ENCODE peak calls at places on chromosomes 3 and 15, in five cellular contexts. One of them, this sample, is unnamed.

GRCh38 chr3:97793415-97794019 is 28.3 kb upstream of the CRYBG3 start:
- DNase-seq in ecto neural progenitor cell: no peak
- DNase-seq in NCI-H2107: peak; percentile 54
- DNase-seq in sciatic nerve: no peak
- DNase-seq in HT1080: peak; percentile 54
- DNase-seq in this sample: peak; percentile 43

GRCh38 chr15:33311312-33311971 is 675 bp downstream of the RYR3 start:
- DNase-seq in HT1080: no peak
- DNase-seq in sciatic nerve: no peak
- DNase-seq in ecto neural progenitor cell: peak; percentile 59
- DNase-seq in NCI-H2107: no peak
- DNase-seq in this sample: no peak

GRCh38 chr3:159928692-159929091 is 59.9 kb upstream of the IL12A start:
- DNase-seq in sciatic nerve: no peak
- DNase-seq in ecto neural progenitor cell: no peak
- DNase-seq in HT1080: peak; percentile 100
- DNase-seq in NCI-H2107: no peak
- DNase-seq in this sample: no peak

GRCh38 chr15:42919308-42919707 is 1.3 kb downstream of the TTBK2 start:
- DNase-seq in HT1080: no peak
- DNase-seq in ecto neural progenitor cell: no peak
- DNase-seq in NCI-H2107: no peak
- DNase-seq in sciatic nerve: no peak
- DNase-seq in this sample: no peak

GRCh38 chr15:91141102-91141501 is 41.0 kb downstream of the SV2B start:
- DNase-seq in ecto neural progenitor cell: no peak
- DNase-seq in HT1080: no peak
- DNase-seq in NCI-H2107: no peak
- DNase-seq in sciatic nerve: no peak
- DNase-seq in this sample: no peak

GRCh38 chr3:11690863-11691833 is 47.4 kb upstream of the VGLL4 start:
- DNase-seq in NCI-H2107: no peak
- DNase-seq in ecto neural progenitor cell: no peak
- DNase-seq in HT1080: peak; percentile 38
- DNase-seq in sciatic nerve: no peak
- DNase-seq in this sample: no peak

GRCh38 chr3:169058681-169059080 is 604.8 kb downstream of the MECOM start:
- DNase-seq in sciatic nerve: no peak
- DNase-seq in NCI-H2107: no peak
- DNase-seq in HT1080: no peak
- DNase-seq in ecto neural progenitor cell: no peak
- DNase-seq in this sample: no peak

GRCh38 chr3:52119826-52120225 is 34.4 kb downstream of the POC1A start:
- DNase-seq in NCI-H2107: no peak
- DNase-seq in ecto neural progenitor cell: no peak
- DNase-seq in sciatic nerve: no peak
- DNase-seq in HT1080: no peak
- DNase-seq in this sample: no peak

GRCh38 chr15:65266469-65266868 is 20.2 kb downstream of the PARP16 start:
- DNase-seq in NCI-H2107: no peak
- DNase-seq in HT1080: no peak
- DNase-seq in sciatic nerve: no peak
- DNase-seq in ecto neural progenitor cell: no peak
- DNase-seq in this sample: no peak

GRCh38 chr3:4988815-4989648 is 9.8 kb downstream of the BHLHE40 start:
- DNase-seq in ecto neural progenitor cell: no peak
- DNase-seq in HT1080: no peak
- DNase-seq in NCI-H2107: no peak
- DNase-seq in sciatic nerve: no peak
- DNase-seq in this sample: no peak

GRCh38 chr15:63035253-63035652 is 7.3 kb upstream of the TPM1 start:
- DNase-seq in NCI-H2107: no peak
- DNase-seq in HT1080: no peak
- DNase-seq in sciatic nerve: no peak
- DNase-seq in ecto neural progenitor cell: no peak
- DNase-seq in this sample: no peak

GRCh38 chr3:46639221-46639620 is 26.9 kb downstream of the FAM240A start:
- DNase-seq in sciatic nerve: no peak
- DNase-seq in HT1080: no peak
- DNase-seq in ecto neural progenitor cell: no peak
- DNase-seq in NCI-H2107: no peak
- DNase-seq in this sample: no peak

GRCh38 chr3:73508330-73508954 is 116.3 kb downstream of the PDZRN3 start:
- DNase-seq in ecto neural progenitor cell: no peak
- DNase-seq in HT1080: peak; percentile 20
- DNase-seq in NCI-H2107: peak; percentile 29
- DNase-seq in sciatic nerve: no peak
- DNase-seq in this sample: no peak

GRCh38 chr15:75761446-75762356 is 49.1 kb upstream of the CSPG4 start:
- DNase-seq in sciatic nerve: no peak
- DNase-seq in NCI-H2107: no peak
- DNase-seq in HT1080: no peak
- DNase-seq in ecto neural progenitor cell: no peak
- DNase-seq in this sample: no peak

GRCh38 chr3:7503431-7503830 is 642.5 kb downstream of the GRM7 start:
- DNase-seq in NCI-H2107: no peak
- DNase-seq in sciatic nerve: no peak
- DNase-seq in ecto neural progenitor cell: no peak
- DNase-seq in HT1080: no peak
- DNase-seq in this sample: no peak

GRCh38 chr15:88300861-88301260 is 44.3 kb upstream of the NTRK3 start:
- DNase-seq in NCI-H2107: no peak
- DNase-seq in HT1080: no peak
- DNase-seq in sciatic nerve: no peak
- DNase-seq in ecto neural progenitor cell: no peak
- DNase-seq in this sample: no peak

GRCh38 chr3:58180099-58180880 is 30.5 kb downstream of the DNASE1L3 start:
- DNase-seq in ecto neural progenitor cell: no peak
- DNase-seq in HT1080: no peak
- DNase-seq in sciatic nerve: no peak
- DNase-seq in NCI-H2107: no peak
- DNase-seq in this sample: no peak

GRCh38 chr3:139505829-139506386 is 29.6 kb upstream of the RBP2 start:
- DNase-seq in NCI-H2107: no peak
- DNase-seq in HT1080: no peak
- DNase-seq in ecto neural progenitor cell: no peak
- DNase-seq in sciatic nerve: no peak
- DNase-seq in this sample: no peak

GRCh38 chr3:107235923-107236315 is 141.3 kb upstream of the CCDC54 start:
- DNase-seq in ecto neural progenitor cell: peak; percentile 53
- DNase-seq in HT1080: peak; percentile 86
- DNase-seq in NCI-H2107: peak; percentile 65
- DNase-seq in sciatic nerve: no peak
- DNase-seq in this sample: peak; percentile 48

GRCh38 chr3:124397088-124397487 is 333.2 kb upstream of the UMPS start:
- DNase-seq in sciatic nerve: no peak
- DNase-seq in HT1080: no peak
- DNase-seq in NCI-H2107: no peak
- DNase-seq in ecto neural progenitor cell: no peak
- DNase-seq in this sample: no peak

GRCh38 chr3:41095702-41096101 is 103.6 kb upstream of the CTNNB1 start:
- DNase-seq in ecto neural progenitor cell: no peak
- DNase-seq in HT1080: peak; percentile 8
- DNase-seq in NCI-H2107: no peak
- DNase-seq in sciatic nerve: no peak
- DNase-seq in this sample: no peak

GRCh38 chr3:141370065-141370533 is 1.8 kb downstream of the ZBTB38 start:
- DNase-seq in NCI-H2107: no peak
- DNase-seq in sciatic nerve: no peak
- DNase-seq in HT1080: peak; percentile 98
- DNase-seq in ecto neural progenitor cell: no peak
- DNase-seq in this sample: peak; percentile 41